ENCODE peak calls at places on chromosomes 3 and 15, in four cellular contexts. One of them, this sample, is unnamed.

GRCh38 chr3:172074578-172074977 is 35.2 kb downstream of the FNDC3B start:
- DNase-seq in LHCN-M2: no peak
- DNase-seq in fibroblast of the conjunctiva: no peak
- DNase-seq in GM12891: no peak
- DNase-seq in this sample: no peak

GRCh38 chr3:14424711-14425573 is 22.5 kb downstream of the SLC6A6 start:
- DNase-seq in fibroblast of the conjunctiva: no peak
- DNase-seq in GM12891: no peak
- DNase-seq in LHCN-M2: peak; percentile 26
- DNase-seq in this sample: no peak

GRCh38 chr3:62154457-62155148 is 218.7 kb downstream of the FEZF2 start:
- DNase-seq in LHCN-M2: no peak
- DNase-seq in GM12891: no peak
- DNase-seq in fibroblast of the conjunctiva: no peak
- DNase-seq in this sample: no peak

GRCh38 chr3:19702416-19703078 is 231.5 kb downstream of the EFHB start:
- DNase-seq in GM12891: no peak
- DNase-seq in LHCN-M2: no peak
- DNase-seq in fibroblast of the conjunctiva: no peak
- DNase-seq in this sample: no peak

GRCh38 chr3:55454611-55455010 is 32.5 kb downstream of the WNT5A start:
- DNase-seq in GM12891: no peak
- DNase-seq in fibroblast of the conjunctiva: no peak
- DNase-seq in LHCN-M2: peak; percentile 86
- DNase-seq in this sample: no peak

GRCh38 chr15:71114066-71114680 is 1.1 kb upstream of the THSD4 start:
- DNase-seq in LHCN-M2: no peak
- DNase-seq in fibroblast of the conjunctiva: no peak
- DNase-seq in GM12891: no peak
- DNase-seq in this sample: no peak

GRCh38 chr15:33846862-33847261 is 121.4 kb upstream of the CHRM5 start:
- DNase-seq in GM12891: no peak
- DNase-seq in fibroblast of the conjunctiva: no peak
- DNase-seq in LHCN-M2: no peak
- DNase-seq in this sample: no peak

GRCh38 chr3:59620334-59620733 is 570.5 kb upstream of the CFAP20DC start:
- DNase-seq in fibroblast of the conjunctiva: no peak
- DNase-seq in LHCN-M2: no peak
- DNase-seq in GM12891: no peak
- DNase-seq in this sample: no peak

GRCh38 chr3:108818404-108818803 is 4.2 kb upstream of the TRAT1 start:
- DNase-seq in LHCN-M2: peak; percentile 11
- DNase-seq in GM12891: no peak
- DNase-seq in fibroblast of the conjunctiva: no peak
- DNase-seq in this sample: no peak

GRCh38 chr3:115217678-115218451 is 70.8 kb upstream of the ZBTB20 start:
- DNase-seq in fibroblast of the conjunctiva: peak; percentile 56
- DNase-seq in GM12891: no peak
- DNase-seq in LHCN-M2: peak; percentile 63
- DNase-seq in this sample: peak; percentile 53

GRCh38 chr3:10445561-10445960 is 59.8 kb downstream of the ATP2B2 start:
- DNase-seq in GM12891: no peak
- DNase-seq in fibroblast of the conjunctiva: no peak
- DNase-seq in LHCN-M2: no peak
- DNase-seq in this sample: no peak

GRCh38 chr15:77773903-77774302 is 141.2 kb upstream of the LINGO1 start:
- DNase-seq in fibroblast of the conjunctiva: no peak
- DNase-seq in GM12891: no peak
- DNase-seq in LHCN-M2: no peak
- DNase-seq in this sample: no peak

This sample was measured in brain pericyte.